ENCODE peak calls at places on chromosomes 16 and 17, in ten cellular contexts. Y is H1; V is neural progenitor cell; G is CD8-positive, alpha-beta memory T cell; E is fibroblast of lung; M is psoas muscle; H is heart left ventricle; B is HepG2; S is cardiac muscle cell; Q is upper lobe of left lung. D is an unnamed sample. For H3K4me1, the result is how much of the 10 kb centered on the place peaks cover.

GRCh38 chr16:6031567-6031966 is 934.0 kb upstream of the EEF2KMT start:
- DNase-seq in Y (no peak), V (no peak), G (no peak), E (no peak), M (no peak), H (no peak), B (no peak), S (no peak), Q (no peak), D (no peak)

GRCh38 chr16:30148101-30148500 is 25.1 kb upstream of the MAPK3 start:
- DNase-seq in Y (no peak), V (no peak), G (no peak), E (no peak), M (no peak), H (no peak), B (no peak), S (no peak), Q (no peak), D (no peak)

GRCh38 chr16:80788016-80788415 is 16.4 kb downstream of the CDYL2 start:
- DNase-seq in Y (no peak), V (no peak), G (no peak), E (no peak), M (no peak), H (no peak), B (no peak), S (no peak), Q (no peak), D (no peak)

GRCh38 chr16:80719573-80719972 is 84.8 kb downstream of the CDYL2 start:
- DNase-seq in Y (no peak), V (no peak), G (peak), E (no peak), M (no peak), H (no peak), B (no peak), S (no peak), Q (no peak), D (no peak)

GRCh38 chr16:4614571-4615388 is at the start of gene UBALD1:
- DNase-seq in Y (peak), V (peak), G (peak), E (peak), M (peak), H (peak), B (peak), S (peak), Q (peak), D (peak)

GRCh38 chr17:81025065-81025751 is 9.7 kb upstream of the BAIAP2 start:
- DNase-seq in Y (no peak), V (no peak), G (no peak), E (no peak), M (peak), H (no peak), B (no peak), S (no peak), Q (no peak), D (peak)

GRCh38 chr16:66717112-66717675 is 20.7 kb upstream of the CMTM4 start:
- DNase-seq in Y (no peak), V (peak), G (no peak), E (peak), M (peak), H (no peak), B (peak), S (peak), Q (no peak), D (peak)

GRCh38 chr17:75487351-75488070 is 27.8 kb downstream of the CASKIN2 start:
- DNase-seq in Y (no peak), V (no peak), G (peak), E (no peak), M (peak), H (peak), B (no peak), S (peak), Q (no peak), D (no peak)

GRCh38 chr16:48444574-48444973 is 59.4 kb upstream of the SIAH1 start:
- DNase-seq in Y (no peak), V (no peak), G (no peak), E (peak), M (peak), H (peak), B (no peak), S (peak), Q (no peak), D (no peak)

GRCh38 chr16:66841366-66841765 is 2.8 kb upstream of the CA7 start:
- DNase-seq in Y (peak), V (no peak), G (no peak), E (no peak), M (no peak), H (no peak), B (no peak), S (no peak), Q (no peak), D (no peak)

GRCh38 chr16:1961651-1962067 is 2.3 kb downstream of the NDUFB10 start:
- DNase-seq in Y (no peak), V (no peak), G (no peak), E (no peak), M (no peak), H (no peak), B (peak), S (no peak), Q (no peak), D (no peak)

GRCh38 chr17:6596076-6596475 is 39.7 kb upstream of the PITPNM3 start:
- DNase-seq in Y (no peak), V (no peak), G (no peak), E (no peak), M (no peak), H (no peak), B (no peak), S (no peak), Q (no peak), D (no peak)

GRCh38 chr16:22375117-22375962 is 921 bp upstream of the CDR2 start:
- DNase-seq in Y (no peak), V (peak), G (no peak), E (no peak), M (no peak), H (peak), B (peak), S (no peak), Q (no peak), D (peak)

GRCh38 chr17:11241611-11242226 is 706 bp downstream of the SHISA6 start:
- DNase-seq in Y (peak), V (no peak), G (no peak), E (no peak), M (peak), H (no peak), B (no peak), S (no peak), Q (peak), D (peak)

GRCh38 chr17:34151081-34151480 is 104.0 kb upstream of the CCL2 start:
- DNase-seq in Y (no peak), V (no peak), G (no peak), E (no peak), M (no peak), H (no peak), B (no peak), S (no peak), Q (no peak), D (no peak)

GRCh38 chr16:8849411-8850011 is 19.3 kb downstream of the CARHSP1 start:
- DNase-seq in Y (no peak), V (no peak), G (no peak), E (peak), M (no peak), H (no peak), B (no peak), S (peak), Q (no peak), D (no peak)

GRCh38 chr17:44280383-44280782 is 12.4 kb upstream of the SLC4A1 start:
- DNase-seq in Y (no peak), V (no peak), G (no peak), E (no peak), M (no peak), H (no peak), B (no peak), S (no peak), Q (no peak), D (no peak)

GRCh38 chr17:927611-928461 is 51.7 kb downstream of the NXN start:
- DNase-seq in Y (no peak), V (peak), G (no peak), E (peak), M (no peak), H (no peak), B (no peak), S (peak), Q (no peak), D (peak)

GRCh38 chr17:36072431-36073121 is 8.5 kb downstream of the CCL18 start:
- DNase-seq in Y (peak), V (peak), G (peak), E (peak), M (peak), H (peak), B (peak), S (peak), Q (no peak), D (peak)

GRCh38 chr17:48505788-48506187 is 25.0 kb downstream of the HOXB1 start:
- DNase-seq in Y (no peak), V (no peak), G (peak), E (peak), M (no peak), H (no peak), B (peak), S (peak), Q (no peak), D (peak)

GRCh38 chr16:81238296-81239011 is at the start of gene BCO1:
- DNase-seq in Y (no peak), V (peak), G (no peak), E (peak), M (no peak), H (no peak), B (peak), S (peak), Q (no peak), D (peak)

GRCh38 chr17:81285179-81285878 is 9.8 kb downstream of the SLC38A10 start:
- DNase-seq in Y (no peak), V (peak), G (peak), E (peak), M (peak), H (peak), B (no peak), S (peak), Q (peak), D (no peak)

GRCh38 chr16:57039148-57039812 is 49.9 kb downstream of the NLRC5 start:
- DNase-seq in Y (no peak), V (no peak), G (peak), E (peak), M (no peak), H (no peak), B (no peak), S (peak), Q (no peak), D (no peak)

GRCh38 chr16:3009568-3010390 is 2.9 kb upstream of the CLDN9 start:
- DNase-seq in Y (peak), V (peak), G (no peak), E (no peak), M (no peak), H (no peak), B (no peak), S (no peak), Q (no peak), D (peak)

GRCh38 chr16:58730724-58731370 is 3.3 kb downstream of the GOT2 start:
- DNase-seq in Y (no peak), V (no peak), G (no peak), E (no peak), M (no peak), H (no peak), B (no peak), S (no peak), Q (no peak), D (no peak)

GRCh38 chr16:55379876-55380390 is 55.9 kb downstream of the IRX6 start:
- DNase-seq in Y (no peak), V (no peak), G (no peak), E (no peak), M (no peak), H (no peak), B (no peak), S (no peak), Q (no peak), D (no peak)

GRCh38 chr17:34369571-34369970 is 6.5 kb upstream of the CCL1 start:
- DNase-seq in Y (no peak), V (no peak), G (no peak), E (no peak), M (no peak), H (no peak), B (no peak), S (no peak), Q (no peak), D (no peak)

GRCh38 chr17:49090885-49091594 is 41.5 kb upstream of the B4GALNT2 start:
- DNase-seq in Y (no peak), V (no peak), G (no peak), E (no peak), M (no peak), H (no peak), B (no peak), S (no peak), Q (no peak), D (peak)

GRCh38 chr17:66889480-66890230 is 54.7 kb downstream of the CACNG5 start:
- DNase-seq in Y (no peak), V (no peak), G (no peak), E (no peak), M (no peak), H (no peak), B (no peak), S (no peak), Q (no peak), D (no peak)

GRCh38 chr16:31466381-31466841 is 5.5 kb upstream of the TGFB1I1 start:
- DNase-seq in Y (no peak), V (no peak), G (no peak), E (no peak), M (no peak), H (no peak), B (no peak), S (no peak), Q (peak), D (no peak)

GRCh38 chr16:11417487-11417886 is 72.2 kb downstream of the RMI2 start:
- DNase-seq in Y (no peak), V (no peak), G (no peak), E (no peak), M (no peak), H (peak), B (no peak), S (no peak), Q (no peak), D (no peak)

GRCh38 chr16:49513040-49513439 is 139.4 kb downstream of the C16orf78 start:
- DNase-seq in Y (no peak), V (peak), G (no peak), E (no peak), M (no peak), H (no peak), B (no peak), S (no peak), Q (no peak), D (peak)

GRCh38 chr16:83581082-83581481 is 226.7 kb upstream of the HSBP1 start:
- DNase-seq in Y (no peak), V (no peak), G (no peak), E (no peak), M (no peak), H (no peak), B (no peak), S (no peak), Q (no peak), D (no peak)

GRCh38 chr16:1163567-1164055 is 10.7 kb downstream of the CACNA1H start:
- DNase-seq in Y (no peak), V (no peak), G (no peak), E (no peak), M (no peak), H (no peak), B (no peak), S (no peak), Q (peak), D (no peak)

DNA sequence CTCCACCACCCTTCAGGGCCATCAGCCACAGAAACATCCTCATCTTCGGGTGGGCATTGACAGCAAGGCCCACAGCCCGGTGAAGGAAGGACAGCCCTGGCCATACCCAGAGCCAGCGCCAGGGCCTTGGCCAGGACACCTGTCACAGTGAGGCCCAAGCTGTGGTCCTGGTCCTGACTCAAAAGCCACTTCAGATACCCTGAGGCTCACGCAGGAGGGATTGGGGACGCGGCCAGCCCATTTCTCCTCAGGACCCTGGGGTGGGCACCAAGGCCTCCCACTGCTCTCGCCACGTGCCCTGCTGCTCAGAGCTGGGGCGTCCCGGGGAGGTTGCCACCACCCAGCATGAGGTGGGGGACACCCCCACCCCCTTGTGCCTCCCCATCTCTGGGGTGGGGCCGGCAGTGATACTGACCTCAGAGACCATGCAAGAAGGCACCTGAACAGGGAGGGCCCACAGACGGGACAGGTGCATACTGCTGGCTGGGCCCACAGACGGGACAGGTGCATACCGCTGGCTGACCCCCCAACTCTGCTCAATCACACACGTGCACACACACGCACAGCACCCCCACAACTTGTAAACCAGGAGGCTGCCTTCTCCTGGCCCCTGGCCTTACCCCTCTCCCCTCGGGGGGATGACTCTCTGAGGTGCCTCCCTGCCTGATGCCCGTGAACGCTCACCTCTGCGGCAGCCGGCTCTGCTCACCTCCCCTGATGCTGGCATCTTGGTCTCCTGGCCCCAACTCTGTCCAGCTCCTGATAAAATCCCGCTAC is 14.2 kb downstream of the SLC7A5 start:
- DNase-seq in Y (no peak), V (no peak), G (no peak), E (no peak), M (no peak), H (no peak), B (no peak), S (no peak), Q (peak), D (no peak)
- H3K4me1 ChIP-seq in Y (under half), V (under half), G (half or more), E (under half), M (half or more), H (under half), B (half or more), S (under half), Q (under half), D (half or more)

GRCh38 chr16:70476272-70477020 is 22.1 kb downstream of the FCSK start:
- DNase-seq in Y (no peak), V (no peak), G (no peak), E (peak), M (peak), H (no peak), B (no peak), S (peak), Q (no peak), D (no peak)
- H3K27ac ChIP-seq in Y (no peak), V (no peak), G (no peak), E (peak), M (peak), H (peak), B (no peak), S (no peak), Q (no peak), D (no peak)

GRCh38 chr17:72947475-72947874 is 145.0 kb downstream of the SLC39A11 start:
- DNase-seq in Y (no peak), V (no peak), G (no peak), E (no peak), M (no peak), H (no peak), B (no peak), S (no peak), Q (no peak), D (no peak)
- H3K4me1 ChIP-seq in Y (under half), V (under half), G (under half), E (under half), M (under half), H (under half), B (under half), S (under half), Q (under half), D (under half)

GRCh38 chr17:57909548-57909947 is 45.7 kb downstream of the CUEDC1 start:
- DNase-seq in Y (no peak), V (no peak), G (no peak), E (no peak), M (no peak), H (no peak), B (no peak), S (no peak), Q (no peak), D (no peak)
- H3K27ac ChIP-seq in Y (no peak), V (no peak), G (no peak), E (no peak), M (no peak), H (no peak), B (no peak), S (no peak), Q (no peak), D (no peak)

DNA sequence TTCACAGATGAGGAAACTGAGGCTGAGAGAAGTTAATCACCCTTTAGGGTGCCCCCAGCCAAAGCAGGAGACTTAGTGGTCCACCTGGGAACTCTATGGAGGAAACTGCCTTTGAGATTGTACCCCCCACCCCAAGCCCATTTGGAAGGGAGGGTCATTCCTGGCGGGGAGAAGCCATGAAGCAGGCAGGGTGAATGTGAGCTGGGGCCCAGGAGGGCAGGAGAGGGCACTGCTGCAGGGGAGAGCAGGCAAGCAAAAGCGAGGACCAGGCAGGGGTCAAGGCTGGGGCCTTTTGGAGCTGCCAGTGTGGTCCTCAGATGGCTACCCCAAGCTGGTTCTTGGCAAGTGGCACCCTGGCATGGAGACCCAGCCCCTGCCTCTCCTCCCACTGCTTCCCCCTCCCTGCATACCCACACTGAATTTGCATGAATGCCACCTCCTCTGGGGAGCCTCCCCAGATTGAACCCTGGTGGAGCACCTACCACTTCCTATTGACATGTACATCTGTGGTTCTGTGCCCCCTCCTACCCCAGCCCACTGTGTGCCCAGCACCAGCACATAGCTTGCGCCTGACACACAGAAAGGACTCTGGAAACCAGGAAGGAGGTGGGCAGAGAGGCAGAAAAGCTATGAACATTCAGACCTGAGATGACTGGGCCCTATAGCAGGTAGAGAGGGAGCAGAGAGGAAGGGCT is 977 bp upstream of the TMC6 start:
- DNase-seq in Y (no peak), V (no peak), G (peak), E (no peak), M (no peak), H (no peak), B (no peak), S (no peak), Q (no peak), D (no peak)
- H3K4me1 ChIP-seq in Y (under half), V (under half), G (half or more), E (under half), M (under half), H (half or more), B (half or more), S (under half), Q (half or more), D (under half)

DNA sequence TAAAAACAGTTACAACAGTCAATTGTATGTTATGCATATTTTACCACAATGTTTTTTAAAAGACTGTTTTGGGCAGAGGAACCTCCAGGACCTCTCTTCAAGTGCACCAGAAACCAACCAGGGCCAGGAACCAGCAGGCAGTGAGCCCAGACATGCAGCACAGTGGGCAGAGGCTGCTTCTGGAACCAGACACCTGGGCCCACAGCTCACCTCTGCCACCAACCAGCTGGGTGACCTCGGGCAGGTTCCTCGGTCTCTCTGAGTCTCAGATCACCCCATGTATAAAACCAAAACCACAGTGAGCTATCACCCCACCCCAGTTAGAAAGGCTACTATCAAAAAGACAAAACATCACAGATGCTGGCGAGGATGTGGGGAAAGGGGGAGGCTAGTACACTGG is 161.0 kb downstream of the C16orf95 start:
- DNase-seq in Y (no peak), V (no peak), G (no peak), E (no peak), M (no peak), H (no peak), B (no peak), S (no peak), Q (no peak), D (no peak)
- H3K27ac ChIP-seq in Y (no peak), V (no peak), G (no peak), E (no peak), M (no peak), H (no peak), B (no peak), S (no peak), Q (no peak), D (no peak)

D was measured in hepatocyte.